ENCODE peak calls at places on chromosome 17, in six cellular contexts. H is mucosa of descending colon, M is GM23338, I is NCI-H1417, Y is EL, U is endothelial cell. Z is an unnamed sample.

GRCh38 chr17:79097226-79098055 is 22.8 kb downstream of the ENGASE start:
- DNase-seq in M (peak; percentile 82), I (no peak), Y (no peak), H (no peak), U (no peak), Z (peak; percentile 79)

GRCh38 chr17:34254146-34254545 is 939 bp upstream of the CCL2 start:
- DNase-seq in H (no peak), Y (peak; percentile 89), I (no peak), U (no peak), M (no peak), Z (no peak)

GRCh38 chr17:20063665-20064648 is 54.8 kb downstream of the SPECC1 start:
- DNase-seq in M (peak; percentile 27), U (no peak), I (no peak), H (peak; percentile 66), Y (peak; percentile 92), Z (peak; percentile 55)

GRCh38 chr17:61324540-61324868 is 75.1 kb upstream of the TBX2 start:
- DNase-seq in U (no peak), I (no peak), H (no peak), Y (peak; percentile 71), M (no peak), Z (no peak)

GRCh38 chr17:3828151-3828851 is 17.7 kb downstream of the NCBP3 start:
- DNase-seq in M (no peak), U (no peak), I (no peak), H (no peak), Y (no peak), Z (no peak)

GRCh38 chr17:63681530-63681929 is 18.4 kb downstream of the LIMD2 start:
- DNase-seq in U (no peak), I (no peak), M (peak; percentile 33), Y (no peak), H (no peak), Z (no peak)

GRCh38 chr17:61469949-61470348 is 17.7 kb downstream of the TBX4 start:
- DNase-seq in M (no peak), I (no peak), H (no peak), U (no peak), Y (no peak), Z (peak; percentile 25)

GRCh38 chr17:66304304-66305174 is 2.1 kb downstream of the PRKCA start:
- DNase-seq in M (peak; percentile 80), U (no peak), Y (peak; percentile 64), H (no peak), I (peak; percentile 39), Z (peak; percentile 90)

GRCh38 chr17:68820476-68820824 is 134.7 kb downstream of the ABCA8 start:
- DNase-seq in I (no peak), H (no peak), M (no peak), Y (no peak), U (no peak), Z (no peak)

GRCh38 chr17:31722251-31723056 is 136.6 kb downstream of the COPRS start:
- DNase-seq in M (no peak), I (no peak), H (no peak), U (no peak), Y (peak; percentile 80), Z (no peak)